ENCODE peak calls at places on chromosomes 3 and 15, in four cellular contexts. G is spleen, K is astrocyte of the spinal cord, Z is pancreas. A is an unnamed sample.

GRCh38 chr15:98506711-98507110 is 141.6 kb upstream of the IGF1R start:
- DNase-seq in G (no peak), K (no peak), Z (no peak), A (no peak)

GRCh38 chr3:4994823-4995499 is 15.7 kb downstream of the BHLHE40 start:
- DNase-seq in G (no peak), K (peak), Z (peak), A (peak)

GRCh38 chr3:52204337-52205073 is 6.5 kb downstream of the ALAS1 start:
- DNase-seq in G (peak), K (no peak), Z (no peak), A (no peak)

GRCh38 chr3:8882171-8882593 is 81.1 kb downstream of the RAD18 start:
- DNase-seq in G (no peak), K (no peak), Z (no peak), A (no peak)

GRCh38 chr3:10457560-10457959 is 47.8 kb downstream of the ATP2B2 start:
- DNase-seq in G (no peak), K (no peak), Z (no peak), A (no peak)

GRCh38 chr15:85667491-85668424 is 127.0 kb downstream of the KLHL25 start:
- DNase-seq in G (no peak), K (peak), Z (peak), A (no peak)

GRCh38 chr3:124587053-124587408 is 143.2 kb upstream of the UMPS start:
- DNase-seq in G (no peak), K (peak), Z (peak), A (no peak)

GRCh38 chr3:53145109-53146077 is 15.2 kb upstream of the RFT1 start:
- DNase-seq in G (no peak), K (no peak), Z (no peak), A (peak)

GRCh38 chr3:52507359-52507758 is 12.2 kb downstream of the STAB1 start:
- DNase-seq in G (no peak), K (peak), Z (no peak), A (no peak)

GRCh38 chr3:129121016-129121791 is 400 bp downstream of the RAB43 start:
- DNase-seq in G (no peak), K (peak), Z (peak), A (no peak)

GRCh38 chr3:13767896-13768295 is 112.0 kb downstream of the WNT7A start:
- DNase-seq in G (no peak), K (no peak), Z (no peak), A (no peak)

GRCh38 chr3:189745622-189746021 is 114.4 kb downstream of the TP63 start:
- DNase-seq in G (no peak), K (no peak), Z (no peak), A (no peak)

GRCh38 chr3:15372918-15373317 is 40.5 kb upstream of the SH3BP5 start:
- DNase-seq in G (no peak), K (no peak), Z (no peak), A (no peak)

GRCh38 chr3:46666471-46666845 is 27.0 kb downstream of the ALS2CL start:
- DNase-seq in G (peak), K (no peak), Z (peak), A (no peak)

GRCh38 chr3:31704651-31705179 is 172.0 kb downstream of the STT3B start:
- DNase-seq in G (peak), K (peak), Z (peak), A (peak)

GRCh38 chr15:56732135-56732880 is 1.0 kb downstream of the ZNF280D start:
- DNase-seq in G (no peak), K (peak), Z (peak), A (no peak)

GRCh38 chr3:149839874-149840273 is 26.9 kb downstream of the RNF13 start:
- DNase-seq in G (no peak), K (no peak), Z (no peak), A (no peak)

GRCh38 chr15:74291101-74292071 is 55.3 kb downstream of the CCDC33 start:
- DNase-seq in G (peak), K (peak), Z (peak), A (peak)

GRCh38 chr3:157436583-157437300 is at the start of gene PTX3:
- DNase-seq in G (no peak), K (peak), Z (peak), A (peak)

GRCh38 chr3:41002104-41002503 is 197.2 kb upstream of the CTNNB1 start:
- DNase-seq in G (no peak), K (no peak), Z (no peak), A (no peak)

GRCh38 chr15:70762469-70763119 is 764 bp downstream of the UACA start:
- DNase-seq in G (peak), K (peak), Z (peak), A (peak)

GRCh38 chr15:70763120-70763949 is at the start of gene UACA:
- DNase-seq in G (peak), K (peak), Z (peak), A (peak)

GRCh38 chr15:70761931-70762468 is 1.4 kb downstream of the UACA start:
- DNase-seq in G (no peak), K (peak), Z (no peak), A (no peak)

GRCh38 chr15:70765504-70766281 is 2.3 kb upstream of the UACA start:
- DNase-seq in G (no peak), K (peak), Z (no peak), A (no peak)

DNA sequence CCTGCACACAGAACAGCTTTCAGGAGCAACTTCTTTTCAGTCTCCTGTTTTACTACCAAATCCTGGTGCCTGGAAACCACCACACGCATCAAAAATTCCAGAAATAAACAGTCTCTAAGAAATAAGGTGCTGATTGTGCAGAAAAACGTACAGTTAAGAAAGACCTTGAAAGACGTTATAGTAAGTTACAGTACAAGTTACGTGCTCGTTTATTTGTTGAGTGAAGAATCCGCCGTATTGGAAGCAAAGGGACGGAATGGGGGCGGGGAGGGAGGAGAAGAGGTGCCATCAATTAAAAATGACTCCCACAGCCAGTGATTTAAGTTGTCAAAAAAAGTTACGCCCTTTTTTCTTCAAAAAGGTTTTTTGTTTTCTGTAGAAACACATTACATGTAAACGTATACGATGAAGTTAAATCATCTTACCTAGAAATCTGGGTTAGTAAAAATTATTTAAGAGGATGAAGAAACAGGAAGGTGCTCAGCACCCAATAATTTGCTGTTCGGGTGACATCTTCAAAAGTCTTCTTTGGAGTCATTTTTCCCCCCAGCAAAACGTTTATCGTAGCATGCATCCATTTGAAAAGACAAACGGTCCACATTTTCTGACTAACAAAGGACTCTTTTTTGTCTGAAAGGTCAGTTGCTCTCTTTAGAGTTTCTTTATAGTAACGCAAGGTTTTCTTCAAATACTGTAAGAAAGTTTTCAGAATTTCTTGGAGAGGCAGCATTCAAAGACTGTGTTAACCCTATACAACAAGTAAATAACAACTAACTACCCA is 782 bp upstream of the UACA start:
- DNase-seq in G (no peak), K (peak), Z (no peak), A (no peak)
- H3K4me3 ChIP-seq in G (peak), K (peak), Z (peak), A (peak)

GRCh38 chr15:99566157-99566900 is 545 bp downstream of the MEF2A start:
- DNase-seq in G (peak), K (peak), Z (peak), A (no peak)

GRCh38 chr15:99571299-99571698 is 5.5 kb downstream of the MEF2A start:
- DNase-seq in G (no peak), K (no peak), Z (no peak), A (no peak)

GRCh38 chr15:99565281-99566156 is at the start of gene MEF2A:
- DNase-seq in G (peak), K (peak), Z (peak), A (peak)

GRCh38 chr15:99565031-99565280 is 828 bp upstream of the MEF2A start:
- DNase-seq in G (peak), K (no peak), Z (no peak), A (no peak)

GRCh38 chr15:99568548-99569352 is 3.0 kb downstream of the MEF2A start:
- DNase-seq in G (no peak), K (peak), Z (no peak), A (no peak)
- H3K4me3 ChIP-seq in G (peak), K (no peak), Z (no peak), A (no peak)

DNA sequence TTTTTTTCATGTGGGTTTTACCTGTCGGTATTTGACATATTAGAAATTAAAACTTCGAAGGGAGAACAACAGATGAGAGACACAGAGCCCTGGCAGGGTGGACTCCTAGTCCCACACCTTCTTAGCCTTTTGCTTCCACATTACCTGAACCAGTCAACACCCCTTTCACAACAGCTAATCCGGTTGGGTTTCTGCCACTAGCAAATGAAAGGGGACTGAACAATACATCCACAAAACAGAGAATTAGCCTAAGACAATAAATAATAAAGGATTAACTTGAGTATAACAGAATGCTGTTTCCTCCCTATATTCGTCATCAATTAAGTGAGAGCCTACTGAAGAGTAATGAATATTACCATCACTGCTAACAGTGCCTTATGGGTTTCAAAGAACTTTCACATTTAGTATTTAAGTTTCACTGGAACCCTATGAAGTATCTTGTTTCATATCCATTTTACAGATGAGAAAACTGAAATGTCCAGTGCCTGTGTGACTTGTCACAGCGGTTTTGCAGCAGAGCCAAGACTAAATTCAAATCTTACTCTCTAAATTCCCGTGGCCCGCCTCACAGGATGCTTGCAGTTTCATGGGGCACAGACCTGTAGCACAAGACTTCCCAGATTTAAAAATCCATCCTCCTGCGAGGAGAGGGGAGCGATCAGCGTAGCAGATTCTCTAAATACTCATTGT is 1.0 kb upstream of the RAB8B start:
- DNase-seq in G (no peak), K (peak), Z (no peak), A (no peak)
- H3K4me3 ChIP-seq in G (peak), K (peak), Z (peak), A (peak)

GRCh38 chr3:127578802-127579201 is 11.7 kb downstream of the TPRA1 start:
- DNase-seq in G (no peak), K (no peak), Z (no peak), A (no peak)
- H3K4me3 ChIP-seq in G (no peak), K (no peak), Z (no peak), A (no peak)

GRCh38 chr3:194984624-194985023 is 286.3 kb downstream of the XXYLT1 start:
- DNase-seq in G (no peak), K (no peak), Z (no peak), A (no peak)
- H3K4me3 ChIP-seq in G (peak), K (no peak), Z (no peak), A (peak)

GRCh38 chr15:44033894-44034293 is 161.2 kb downstream of the FRMD5 start:
- DNase-seq in G (no peak), K (peak), Z (peak), A (no peak)
- H3K4me3 ChIP-seq in G (no peak), K (no peak), Z (no peak), A (no peak)

GRCh38 chr3:184181596-184181995 is 4.4 kb upstream of the ABCF3 start:
- DNase-seq in G (no peak), K (no peak), Z (no peak), A (no peak)
- H3K4me3 ChIP-seq in G (no peak), K (no peak), Z (no peak), A (no peak)

GRCh38 chr3:116440196-116440595 is 5.1 kb downstream of the LSAMP start:
- DNase-seq in G (no peak), K (peak), Z (no peak), A (no peak)

GRCh38 chr3:116444099-116444700 is 1.1 kb downstream of the LSAMP start:
- DNase-seq in G (no peak), K (peak), Z (no peak), A (no peak)

GRCh38 chr3:116443096-116443793 is 2.0 kb downstream of the LSAMP start:
- DNase-seq in G (no peak), K (peak), Z (no peak), A (no peak)

GRCh38 chr3:116441652-116442051 is 3.6 kb downstream of the LSAMP start:
- DNase-seq in G (no peak), K (peak), Z (no peak), A (no peak)

GRCh38 chr3:116442331-116443021 is 2.8 kb downstream of the LSAMP start:
- DNase-seq in G (no peak), K (peak), Z (no peak), A (no peak)
- H3K4me3 ChIP-seq in G (no peak), K (peak), Z (no peak), A (no peak)

GRCh38 chr3:170360476-170360875 is 3.0 kb downstream of the SKIL start:
- DNase-seq in G (no peak), K (no peak), Z (no peak), A (no peak)

GRCh38 chr3:170363471-170363994 is 6.0 kb downstream of the SKIL start:
- DNase-seq in G (no peak), K (no peak), Z (no peak), A (no peak)

GRCh38 chr3:170361711-170362110 is 4.2 kb downstream of the SKIL start:
- DNase-seq in G (no peak), K (no peak), Z (no peak), A (no peak)

GRCh38 chr3:170359178-170359704 is 1.7 kb downstream of the SKIL start:
- DNase-seq in G (no peak), K (peak), Z (no peak), A (no peak)

GRCh38 chr3:170360916-170361315 is 3.4 kb downstream of the SKIL start:
- DNase-seq in G (no peak), K (no peak), Z (no peak), A (no peak)
- H3K4me3 ChIP-seq in G (peak), K (peak), Z (no peak), A (no peak)

A was measured in breast epithelium.